ENCODE peak calls at places on chromosome 2, in eight cellular contexts. A, M, D, K, S, J, Y and I are unnamed samples.

GRCh38 chr2:8576525-8577157 is 105.2 kb upstream of the ID2 start:
- DNase-seq in A (peak; percentile 68), M (peak; percentile 29), D (no peak), K (peak; percentile 71), S (no peak), J (no peak), Y (peak; percentile 85), I (no peak)

GRCh38 chr2:19736191-19736831 is 165.5 kb downstream of the TTC32 start:
- DNase-seq in A (no peak), M (no peak), D (no peak), K (no peak), S (no peak), J (no peak), Y (no peak), I (no peak)

GRCh38 chr2:52395912-52396311 is 1364.0 kb upstream of the NRXN1 start:
- DNase-seq in A (no peak), M (no peak), D (no peak), K (no peak), S (no peak), J (no peak), Y (no peak), I (no peak)

GRCh38 chr2:191318729-191319078 is 73.5 kb downstream of the MYO1B start:
- DNase-seq in A (no peak), M (peak; percentile 78), D (no peak), K (no peak), S (no peak), J (peak; percentile 27), Y (no peak), I (no peak)

GRCh38 chr2:218023636-218024035 is 20.8 kb upstream of the TNS1 start:
- DNase-seq in A (peak; percentile 26), M (no peak), D (no peak), K (peak; percentile 29), S (no peak), J (no peak), Y (peak; percentile 35), I (peak; percentile 19)

GRCh38 chr2:66595556-66595955 is 160.6 kb downstream of the MEIS1 start:
- DNase-seq in A (no peak), M (no peak), D (no peak), K (no peak), S (no peak), J (no peak), Y (no peak), I (no peak)

GRCh38 chr2:234851451-234851850 is 100.4 kb upstream of the SH3BP4 start:
- DNase-seq in A (no peak), M (no peak), D (no peak), K (no peak), S (no peak), J (no peak), Y (no peak), I (no peak)

GRCh38 chr2:164061129-164061746 is 325.4 kb upstream of the FIGN start:
- DNase-seq in A (no peak), M (no peak), D (peak; percentile 61), K (no peak), S (peak; percentile 85), J (peak; percentile 22), Y (no peak), I (no peak)

GRCh38 chr2:40177366-40177765 is 274.5 kb downstream of the SLC8A1 start:
- DNase-seq in A (no peak), M (no peak), D (no peak), K (no peak), S (no peak), J (no peak), Y (no peak), I (no peak)

GRCh38 chr2:106982350-106982749 is 96.4 kb upstream of the ST6GAL2 start:
- DNase-seq in A (no peak), M (no peak), D (no peak), K (no peak), S (no peak), J (no peak), Y (no peak), I (no peak)

GRCh38 chr2:68196120-68196716 is 38.5 kb downstream of the PNO1 start:
- DNase-seq in A (peak; percentile 71), M (peak; percentile 42), D (peak; percentile 45), K (no peak), S (no peak), J (no peak), Y (no peak), I (no peak)

GRCh38 chr2:73063909-73064875 is 7.3 kb downstream of the SFXN5 start:
- DNase-seq in A (no peak), M (peak; percentile 28), D (peak; percentile 76), K (no peak), S (peak; percentile 63), J (peak; percentile 68), Y (peak; percentile 34), I (no peak)

GRCh38 chr2:97868986-97869721 is 126.6 kb downstream of the TMEM131 start:
- DNase-seq in A (no peak), M (peak; percentile 39), D (peak; percentile 95), K (no peak), S (no peak), J (peak; percentile 98), Y (no peak), I (no peak)

GRCh38 chr2:85961053-85961452 is 72.3 kb upstream of the ST3GAL5 start:
- DNase-seq in A (no peak), M (no peak), D (no peak), K (no peak), S (no peak), J (no peak), Y (no peak), I (no peak)
- TF ChIP-seq POLR2A in A (no peak), M (no peak), D (no peak), K (no peak), S (no peak), J (no peak), Y (no peak), I (no peak)

GRCh38 chr2:111185496-111186022 is 64.8 kb downstream of the BCL2L11 start:
- DNase-seq in A (no peak), M (peak; percentile 88), D (no peak), K (no peak), S (no peak), J (no peak), Y (no peak), I (no peak)

GRCh38 chr2:111186933-111187332 is 66.2 kb downstream of the BCL2L11 start:
- DNase-seq in A (no peak), M (no peak), D (no peak), K (no peak), S (no peak), J (no peak), Y (no peak), I (no peak)

GRCh38 chr2:111184725-111185495 is 64.2 kb downstream of the BCL2L11 start:
- DNase-seq in A (no peak), M (no peak), D (no peak), K (no peak), S (no peak), J (no peak), Y (no peak), I (no peak)

GRCh38 chr2:111188681-111189080 is 68.0 kb downstream of the BCL2L11 start:
- DNase-seq in A (no peak), M (no peak), D (no peak), K (no peak), S (peak; percentile 17), J (no peak), Y (no peak), I (no peak)

GRCh38 chr2:111186123-111186715 is 65.5 kb downstream of the BCL2L11 start:
- DNase-seq in A (no peak), M (peak; percentile 61), D (no peak), K (no peak), S (no peak), J (no peak), Y (no peak), I (no peak)
- H3K4me3 ChIP-seq in A (no peak overlapping the region), M (no peak overlapping the region), D (no peak overlapping the region), K (no peak overlapping the region), S (no peak overlapping the region), J (no peak overlapping the region), Y (no peak overlapping the region), I (no peak overlapping the region)

DNA sequence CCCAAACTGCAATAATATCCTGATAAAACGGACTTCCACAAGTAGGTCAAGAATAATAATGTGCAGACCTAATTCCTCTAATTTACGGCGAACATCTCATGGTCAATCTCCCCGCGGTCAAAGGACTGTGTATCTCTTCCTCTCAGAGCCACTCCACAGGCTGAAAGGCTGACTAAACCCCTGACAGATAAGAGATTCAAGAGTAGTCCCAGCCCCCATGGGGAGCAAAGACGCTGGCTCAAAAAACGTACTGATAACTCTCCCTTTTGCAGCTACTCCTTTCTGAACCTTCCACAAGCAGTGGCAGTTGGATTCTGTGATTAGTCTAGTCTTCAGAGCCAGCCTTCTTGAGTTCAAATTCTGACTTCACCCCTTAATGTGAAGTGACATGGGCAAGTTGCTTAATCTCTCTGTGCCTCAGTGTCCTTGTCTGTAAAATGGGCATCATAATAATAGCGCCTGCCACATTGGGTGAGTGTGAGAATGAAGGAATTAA is 19.7 kb upstream of the IL18R1 start:
- DNase-seq in A (no peak), M (no peak), D (peak; percentile 91), K (no peak), S (no peak), J (no peak), Y (no peak), I (no peak)
- TF ChIP-seq POLR2AphosphoS5 in A (no peak), M (no peak), D (peak; percentile 86), K (no peak), S (no peak), J (no peak), Y (no peak), I (no peak)

GRCh38 chr2:95530734-95531133 is 46.2 kb upstream of the TRIM43B start:
- DNase-seq in A (no peak), M (no peak), D (peak; percentile 3), K (no peak), S (no peak), J (no peak), Y (no peak), I (no peak)

GRCh38 chr2:95525294-95526035 is 40.9 kb upstream of the TRIM43B start:
- DNase-seq in A (no peak), M (peak; percentile 45), D (no peak), K (no peak), S (no peak), J (no peak), Y (no peak), I (peak; percentile 25)

GRCh38 chr2:95524195-95524594 is 39.6 kb upstream of the TRIM43B start:
- DNase-seq in A (no peak), M (no peak), D (no peak), K (no peak), S (no peak), J (no peak), Y (no peak), I (no peak)

GRCh38 chr2:95531254-95531771 is 46.8 kb upstream of the TRIM43B start:
- DNase-seq in A (no peak), M (no peak), D (no peak), K (no peak), S (no peak), J (no peak), Y (no peak), I (no peak)

GRCh38 chr2:95526360-95527341 is 42.1 kb upstream of the TRIM43B start:
- DNase-seq in A (peak; percentile 78), M (peak; percentile 74), D (peak; percentile 64), K (no peak), S (no peak), J (peak; percentile 29), Y (peak; percentile 86), I (peak; percentile 76)
- TF ChIP-seq POLR2A in A (no peak), M (peak; percentile 63), D (peak; percentile 35), K (no peak), S (no peak), J (peak; percentile 44), Y (no peak), I (peak; percentile 11)

DNA sequence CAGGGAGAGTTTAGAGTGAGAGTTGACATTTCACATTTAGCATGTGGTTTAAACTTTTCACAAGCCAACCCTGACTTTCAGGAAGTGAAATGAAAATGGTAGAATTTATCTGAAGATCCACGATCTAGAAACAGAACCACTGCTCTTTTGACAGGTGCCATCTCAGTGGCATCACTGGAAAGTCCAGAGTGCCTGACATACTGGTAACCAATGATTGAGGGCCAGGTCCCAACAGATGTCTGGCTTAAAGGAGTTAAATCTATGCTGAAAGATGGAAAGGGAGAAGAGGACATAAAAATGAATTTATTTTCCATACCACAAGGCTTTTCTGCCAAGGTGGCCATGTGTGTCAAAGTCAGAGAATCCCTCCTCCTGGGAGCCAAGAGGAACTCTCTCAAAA is 2.7 kb downstream of the IL36G start:
- DNase-seq in A (no peak), M (no peak), D (no peak), K (no peak), S (no peak), J (no peak), Y (no peak), I (no peak)
- H3K4me3 ChIP-seq in A (no peak overlapping the region), M (no peak overlapping the region), D (no peak overlapping the region), K (no peak overlapping the region), S (no peak overlapping the region), J (no peak overlapping the region), Y (no peak overlapping the region), I (no peak overlapping the region)